ENCODE peak calls at places on chromosomes 16 and 17, in four cellular contexts. M is HepG2, T is GM12878, Z is K562. A is an unnamed sample.

GRCh38 chr16:69820926-69821541 is 58.9 kb downstream of the WWP2 start:
- DNase-seq in T (no peak), Z (no peak), M (peak; percentile 81), A (no peak)

GRCh38 chr16:10923650-10924214 is 18.5 kb downstream of the DEXI start:
- DNase-seq in T (no peak), Z (no peak), M (peak; percentile 95), A (no peak)

GRCh38 chr17:82270651-82271050 is 2.8 kb downstream of the CSNK1D start:
- DNase-seq in T (no peak), M (no peak), Z (no peak), A (no peak)

GRCh38 chr17:410674-411401 is 58.2 kb upstream of the RPH3AL start:
- DNase-seq in M (no peak), Z (peak; percentile 22), T (no peak), A (peak; percentile 42)

GRCh38 chr16:30621765-30622164 is 11.6 kb upstream of the ZNF689 start:
- DNase-seq in T (no peak), M (no peak), Z (no peak), A (no peak)

GRCh38 chr17:45722161-45722560 is 62.0 kb upstream of the CRHR1 start:
- DNase-seq in M (peak; percentile 58), Z (peak; percentile 64), T (no peak), A (peak; percentile 69)

GRCh38 chr17:76138234-76138895 is 2.7 kb downstream of the FOXJ1 start:
- DNase-seq in Z (no peak), M (peak; percentile 93), T (no peak), A (peak; percentile 66)

GRCh38 chr17:596287-596686 is 118.4 kb downstream of the VPS53 start:
- DNase-seq in Z (no peak), T (no peak), M (no peak), A (peak; percentile 44)

GRCh38 chr17:30922235-30922993 is 669 bp downstream of the ADAP2 start:
- DNase-seq in M (no peak), Z (no peak), T (no peak), A (no peak)

GRCh38 chr16:318628-319027 is 33.9 kb downstream of the AXIN1 start:
- DNase-seq in T (no peak), M (peak; percentile 32), Z (peak; percentile 43), A (peak; percentile 50)

GRCh38 chr16:52861614-52862022 is 191.1 kb downstream of the CHD9NB start:
- DNase-seq in M (peak; percentile 65), Z (no peak), T (no peak), A (no peak)

GRCh38 chr16:62503073-62503472 is 466.8 kb upstream of the CDH8 start:
- DNase-seq in M (no peak), T (no peak), Z (no peak), A (no peak)

GRCh38 chr17:76540381-76541300 is 797 bp downstream of the PRCD start:
- DNase-seq in T (no peak), M (peak; percentile 73), Z (peak; percentile 98), A (peak; percentile 100)

GRCh38 chr17:15031971-15032370 is 233.2 kb downstream of the PMP22 start:
- DNase-seq in Z (no peak), T (no peak), M (no peak), A (no peak)

GRCh38 chr17:5557485-5557884 is 26.8 kb downstream of the NLRP1 start:
- DNase-seq in T (no peak), M (no peak), Z (no peak), A (no peak)

GRCh38 chr17:16293918-16294317 is 59.4 kb downstream of the CENPV start:
- DNase-seq in M (no peak), T (no peak), Z (no peak), A (no peak)

GRCh38 chr16:69160192-69160591 is 26.8 kb upstream of the SNTB2 start:
- DNase-seq in T (no peak), M (no peak), Z (no peak), A (no peak)

GRCh38 chr16:17470871-17471744 is at the start of gene XYLT1:
- DNase-seq in Z (peak; percentile 40), T (no peak), M (no peak), A (peak; percentile 25)

GRCh38 chr16:71645450-71645849 is 19.5 kb downstream of the MARVELD3 start:
- DNase-seq in Z (peak; percentile 60), M (peak; percentile 67), T (no peak), A (peak; percentile 63)

GRCh38 chr17:15453782-15454181 is 13.6 kb downstream of the CDRT4 start:
- DNase-seq in M (no peak), T (no peak), Z (no peak), A (no peak)

GRCh38 chr16:11836653-11837244 is 14.6 kb downstream of the RSL1D1 start:
- DNase-seq in T (no peak), Z (no peak), M (no peak), A (peak; percentile 16)

GRCh38 chr16:1707193-1707790 is 1.3 kb downstream of the MAPK8IP3 start:
- DNase-seq in T (no peak), Z (peak; percentile 37), M (peak; percentile 41), A (no peak)

GRCh38 chr17:17141860-17142552 is 64.1 kb downstream of the PLD6 start:
- DNase-seq in T (no peak), M (no peak), Z (peak; percentile 76), A (peak; percentile 85)

GRCh38 chr16:57883953-57884654 is 81.8 kb upstream of the KIFC3 start:
- DNase-seq in T (no peak), Z (no peak), M (no peak), A (no peak)

GRCh38 chr17:42660692-42661345 is 1.7 kb downstream of the TUBG2 start:
- DNase-seq in M (no peak), T (no peak), Z (peak; percentile 63), A (peak; percentile 68)

GRCh38 chr17:10729334-10730193 is at the start of gene TMEM220:
- DNase-seq in Z (no peak), T (no peak), M (peak; percentile 26), A (peak; percentile 48)

GRCh38 chr17:37828313-37829124 is 83.7 kb upstream of the HNF1B start:
- DNase-seq in T (no peak), M (no peak), Z (peak; percentile 78), A (peak; percentile 71)

GRCh38 chr17:47806026-47806912 is 15.3 kb downstream of the OSBPL7 start:
- DNase-seq in T (no peak), M (no peak), Z (no peak), A (no peak)

GRCh38 chr17:27257031-27257357 is 36.9 kb upstream of the WSB1 start:
- DNase-seq in T (no peak), M (no peak), Z (no peak), A (no peak)

GRCh38 chr16:3656491-3657468 is 2.3 kb downstream of the DNASE1 start:
- DNase-seq in M (no peak), T (no peak), Z (no peak), A (no peak)

GRCh38 chr17:17770371-17771059 is 66.3 kb downstream of the SREBF1 start:
- DNase-seq in M (no peak), Z (no peak), T (no peak), A (no peak)

GRCh38 chr16:81650982-81651562 is 128.0 kb upstream of the PLCG2 start:
- DNase-seq in Z (peak; percentile 74), M (no peak), T (no peak), A (no peak)

GRCh38 chr17:82313195-82314011 is 4.0 kb downstream of the CD7 start:
- DNase-seq in M (no peak), Z (no peak), T (no peak), A (no peak)

GRCh38 chr17:64638552-64639198 is 23.4 kb downstream of the SMURF2 start:
- DNase-seq in Z (no peak), T (no peak), M (no peak), A (no peak)

GRCh38 chr16:57240872-57241271 is 4.2 kb upstream of the ARL2BP start:
- DNase-seq in M (no peak), T (no peak), Z (no peak), A (no peak)

GRCh38 chr16:31529398-31530312 is 2.0 kb downstream of the AHSP start:
- DNase-seq in Z (peak; percentile 77), T (no peak), M (no peak), A (no peak)

DNA sequence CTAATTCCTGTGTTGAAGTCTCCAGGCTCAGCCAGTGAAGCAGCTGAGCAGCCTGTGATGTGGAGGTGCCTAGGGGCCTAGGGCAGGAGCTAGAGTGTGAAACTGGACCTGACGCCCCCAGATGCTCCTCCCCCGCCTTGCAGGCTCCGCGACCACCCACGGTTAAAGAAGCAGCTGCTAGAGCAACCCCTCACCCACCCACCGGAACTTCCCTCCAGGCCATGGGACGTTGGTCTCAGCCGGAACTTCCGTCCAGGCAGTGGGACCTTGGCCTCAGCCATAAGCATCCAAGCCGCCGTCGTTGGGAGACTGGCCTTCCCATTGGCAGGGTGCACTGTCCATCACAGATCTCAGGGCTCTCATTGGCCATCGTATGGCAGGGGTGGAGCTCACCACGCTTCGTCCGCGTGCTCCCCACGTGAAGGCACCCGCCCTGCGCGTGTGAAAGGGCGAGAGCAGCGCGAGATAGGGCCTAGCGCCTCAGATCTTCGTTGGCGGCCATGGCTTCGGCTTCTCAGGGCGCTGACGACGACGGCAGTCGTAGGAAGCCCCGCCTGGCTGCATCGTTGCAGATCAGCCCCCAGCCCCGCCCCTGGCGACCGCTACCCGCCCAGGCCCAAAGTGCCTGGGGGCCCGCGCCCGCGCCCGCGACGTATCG is at the start of gene ADAD2:
- DNase-seq in Z (peak; percentile 87), M (no peak), T (no peak), A (peak; percentile 46)
- TF ChIP-seq POLR2AphosphoS2 in Z (no peak), M (no peak), T (no peak), A (no peak)

GRCh38 chr17:74450231-74450630 is 16.2 kb upstream of the CD300A start:
- DNase-seq in M (no peak), T (no peak), Z (no peak), A (no peak)
- TF ChIP-seq POLR2AphosphoS2 in M (no peak), T (no peak), Z (no peak), A (no peak)

DNA sequence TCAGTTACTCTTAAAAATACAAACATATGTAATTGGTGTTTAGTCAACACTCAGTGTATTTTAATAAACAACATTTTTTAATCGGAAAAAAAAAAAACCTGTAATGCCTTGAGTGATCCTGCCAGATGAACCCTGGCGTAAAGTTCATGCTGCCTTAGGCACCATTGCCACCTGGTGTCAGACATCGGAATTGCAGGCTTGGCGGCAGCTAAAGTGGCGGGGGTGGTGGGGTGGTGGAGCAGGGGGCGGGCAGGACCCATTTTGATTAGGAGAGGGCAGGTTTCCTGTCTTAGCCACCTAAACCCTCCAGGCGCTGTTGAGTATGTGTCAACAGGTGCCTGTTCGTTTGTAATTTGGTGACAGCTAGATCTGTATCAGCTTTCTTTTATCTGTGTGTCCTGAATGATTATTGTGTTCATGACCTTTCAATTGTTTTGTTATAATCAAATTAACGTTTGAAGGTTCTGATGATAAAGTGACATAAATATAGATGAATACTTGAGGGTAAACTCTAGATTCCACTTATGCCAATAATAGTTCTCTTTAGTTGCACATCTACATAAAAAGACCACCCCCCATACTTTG is 588.7 kb downstream of the CDH13 start:
- DNase-seq in Z (peak; percentile 70), T (no peak), M (peak; percentile 21), A (peak; percentile 37)
- TF ChIP-seq POLR2AphosphoS2 in Z (no peak), T (no peak), M (no peak), A (no peak)

GRCh38 chr16:84446596-84447392 is 57.7 kb downstream of the MEAK7 start:
- DNase-seq in Z (no peak), T (no peak), M (no peak), A (no peak)
- TF ChIP-seq POLR2AphosphoS2 in Z (no peak), T (no peak), M (no peak), A (no peak)

A was measured in A549.